ENCODE peak calls at places on chromosome 14, in ten cellular contexts. E is fibroblast of pulmonary artery; H is ovary; G is cardiac fibroblast; M is GM12878; Z is vagina; K is left lung; I is hepatocyte; Q is CD8-positive, alpha-beta T cell; C is HepG2. Y is an unnamed sample.

GRCh38 chr14:85308531-85309300 is 221.2 kb upstream of the FLRT2 start:
- DNase-seq in E (peak; percentile 61), H (no peak), G (peak; percentile 5), M (no peak), Z (no peak), K (no peak), I (no peak), Q (no peak), C (no peak), Y (no peak)

GRCh38 chr14:50974118-50974517 is 29.8 kb upstream of the PYGL start:
- DNase-seq in E (no peak), H (no peak), G (no peak), M (no peak), Z (no peak), K (no peak), I (no peak), Q (no peak), C (no peak), Y (no peak)

GRCh38 chr14:48350971-48351370 is 675.6 kb upstream of the MDGA2 start:
- DNase-seq in E (no peak), H (no peak), G (no peak), M (no peak), Z (no peak), K (no peak), I (peak; percentile 7), Q (no peak), C (no peak), Y (no peak)

GRCh38 chr14:56487761-56488160 is 91.8 kb upstream of the TMEM260 start:
- DNase-seq in E (peak; percentile 18), H (no peak), G (peak; percentile 88), M (no peak), Z (no peak), K (no peak), I (no peak), Q (no peak), C (no peak), Y (no peak)

GRCh38 chr14:93759781-93760307 is 28.4 kb downstream of the PRIMA1 start:
- DNase-seq in E (no peak), H (peak; percentile 31), G (no peak), M (no peak), Z (no peak), K (no peak), I (no peak), Q (no peak), C (no peak), Y (peak; percentile 22)

GRCh38 chr14:89544636-89545301 is 127.7 kb upstream of the FOXN3 start:
- DNase-seq in E (peak; percentile 28), H (no peak), G (peak; percentile 67), M (no peak), Z (no peak), K (no peak), I (no peak), Q (no peak), C (peak; percentile 83), Y (no peak)

GRCh38 chr14:29085546-29085945 is 319.0 kb downstream of the FOXG1 start:
- DNase-seq in E (peak; percentile 3), H (no peak), G (peak; percentile 32), M (no peak), Z (no peak), K (no peak), I (peak; percentile 26), Q (no peak), C (peak; percentile 39), Y (no peak)

GRCh38 chr14:83799230-83799629 is 1730.7 kb upstream of the FLRT2 start:
- DNase-seq in E (no peak), H (no peak), G (no peak), M (no peak), Z (no peak), K (no peak), I (no peak), Q (no peak), C (no peak), Y (no peak)

GRCh38 chr14:43019826-43020225 is 1413.2 kb downstream of the LRFN5 start:
- DNase-seq in E (no peak), H (no peak), G (no peak), M (no peak), Z (no peak), K (no peak), I (no peak), Q (no peak), C (no peak), Y (no peak)

GRCh38 chr14:34324363-34324795 is 137.7 kb downstream of the SPTSSA start:
- DNase-seq in E (peak; percentile 59), H (no peak), G (peak; percentile 59), M (no peak), Z (no peak), K (no peak), I (peak; percentile 67), Q (peak; percentile 19), C (peak; percentile 71), Y (no peak)

GRCh38 chr14:60655898-60656754 is 6.8 kb upstream of the SIX1 start:
- DNase-seq in E (no peak), H (no peak), G (no peak), M (no peak), Z (no peak), K (peak; percentile 60), I (no peak), Q (no peak), C (no peak), Y (no peak)

GRCh38 chr14:67515386-67516079 is 17.6 kb upstream of the PLEKHH1 start:
- DNase-seq in E (peak; percentile 10), H (no peak), G (no peak), M (no peak), Z (no peak), K (peak; percentile 84), I (no peak), Q (no peak), C (no peak), Y (no peak)

GRCh38 chr14:76986261-76986565 is 42.3 kb downstream of the IRF2BPL start:
- DNase-seq in E (no peak), H (no peak), G (no peak), M (no peak), Z (no peak), K (no peak), I (no peak), Q (no peak), C (no peak), Y (no peak)

GRCh38 chr14:79325071-79325470 is 886.2 kb downstream of the DIO2 start:
- DNase-seq in E (no peak), H (no peak), G (no peak), M (no peak), Z (no peak), K (no peak), I (no peak), Q (no peak), C (no peak), Y (peak; percentile 91)

GRCh38 chr14:21300892-21301291 is 21.0 kb downstream of the RPGRIP1 start:
- DNase-seq in E (no peak), H (no peak), G (no peak), M (no peak), Z (no peak), K (peak; percentile 80), I (peak; percentile 37), Q (peak; percentile 28), C (no peak), Y (no peak)

DNA sequence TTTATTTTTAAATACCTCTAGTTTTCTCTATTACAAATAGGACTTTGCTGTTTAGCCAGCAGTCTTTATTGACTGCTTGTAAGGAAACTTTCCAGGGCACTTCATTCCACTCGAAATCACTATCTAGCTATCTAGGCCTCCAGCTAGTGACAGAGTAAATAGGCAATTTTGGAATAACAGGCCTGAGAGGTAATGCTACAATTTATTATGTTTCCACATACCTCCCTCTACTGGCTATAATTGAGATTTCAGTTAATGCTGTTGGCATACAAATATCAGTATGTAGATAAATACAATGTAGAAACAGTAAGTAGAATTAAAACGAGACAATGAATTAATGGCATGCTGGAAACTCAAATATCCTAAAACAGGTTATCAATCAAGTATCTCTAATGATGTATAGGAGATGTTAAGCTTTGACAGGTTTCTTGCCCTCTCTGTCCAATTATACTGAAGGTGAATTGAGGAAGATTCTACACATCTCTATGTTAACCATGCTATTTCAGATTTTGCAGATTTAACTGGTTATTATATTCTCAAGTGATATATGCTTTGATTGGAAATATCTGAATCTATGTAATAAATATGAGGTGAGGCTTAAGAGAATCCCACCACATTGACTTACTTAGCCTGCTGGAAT is 7.2 kb downstream of the DTD2 start:
- DNase-seq in E (peak; percentile 72), H (no peak), G (peak; percentile 65), M (no peak), Z (no peak), K (no peak), I (peak; percentile 33), Q (no peak), C (peak; percentile 68), Y (peak; percentile 46)
- H3K4me3 ChIP-seq in E (no peak overlapping the region), H (no peak overlapping the region), G (no peak overlapping the region), M (no peak overlapping the region), Z (no peak overlapping the region), K (no peak overlapping the region), I (no peak overlapping the region), Q (no peak overlapping the region), C (no peak overlapping the region), Y (no peak overlapping the region)

DNA sequence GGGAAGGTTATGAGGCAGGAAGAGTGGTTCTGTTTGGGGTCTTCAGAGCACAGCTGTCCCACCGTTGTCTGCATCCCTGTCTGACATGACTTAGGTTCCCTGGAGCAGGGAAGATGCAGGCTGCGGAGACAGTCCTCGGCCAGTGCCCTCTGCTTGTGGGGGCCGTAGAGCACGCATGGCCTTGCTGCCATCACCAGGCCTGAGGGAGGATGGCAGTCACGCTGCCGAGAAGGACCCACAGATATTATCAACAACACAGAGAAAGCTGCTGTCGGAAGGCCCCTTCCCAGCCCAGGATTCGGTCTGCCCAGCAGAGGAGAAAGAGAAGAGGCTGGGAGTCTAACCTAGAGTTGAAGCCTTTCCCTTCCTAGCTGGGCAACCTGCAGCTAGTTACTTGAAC is 35.0 kb downstream of the ERH start:
- DNase-seq in E (peak; percentile 34), H (no peak), G (peak; percentile 48), M (no peak), Z (no peak), K (no peak), I (peak; percentile 30), Q (no peak), C (peak; percentile 6), Y (no peak)
- TF ChIP-seq CTCF in E (peak; percentile 42), H (no peak), G (peak; percentile 67), M (peak; percentile 19), Z (no peak), K (no peak), I (peak; percentile 37), Q (no peak), C (peak; percentile 71), Y (peak; percentile 12)

GRCh38 chr14:22387776-22388241 is 201.2 kb downstream of the DAD1 start:
- DNase-seq in E (no peak), H (peak; percentile 25), G (no peak), M (no peak), Z (no peak), K (peak; percentile 43), I (no peak), Q (no peak), C (no peak), Y (no peak)
- H3K4me3 ChIP-seq in E (no peak overlapping the region), H (no peak overlapping the region), G (no peak overlapping the region), M (no peak overlapping the region), Z (no peak overlapping the region), K (no peak overlapping the region), I (no peak overlapping the region), Q (no peak overlapping the region), C (no peak overlapping the region), Y (no peak overlapping the region)

DNA sequence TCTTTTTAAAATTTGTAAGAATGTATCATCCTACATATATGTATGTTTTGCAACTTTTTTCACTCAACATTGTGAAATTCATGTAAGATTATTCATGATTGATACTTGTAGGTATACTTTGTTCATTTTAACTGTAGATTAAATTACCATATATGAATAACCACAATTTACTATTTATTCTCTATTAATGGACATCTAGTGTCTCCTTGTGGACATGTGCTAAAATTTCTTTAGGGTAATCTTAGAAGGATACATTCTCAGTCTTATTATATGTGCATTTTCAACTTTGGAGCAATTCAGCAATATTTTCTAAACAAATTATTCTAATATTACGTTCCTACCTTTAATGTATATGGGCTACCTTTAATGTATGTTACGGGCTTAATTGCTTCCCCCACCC is 192.4 kb downstream of the FUT8 start:
- DNase-seq in E (peak; percentile 11), H (no peak), G (peak; percentile 28), M (no peak), Z (no peak), K (no peak), I (no peak), Q (no peak), C (no peak), Y (no peak)
- TF ChIP-seq CTCF in E (peak; percentile 7), H (no peak), G (peak; percentile 17), M (peak; percentile 56), Z (no peak), K (no peak), I (peak; percentile 18), Q (no peak), C (no peak), Y (peak; percentile 4)

Y was measured in LNCaP clone FGC.